ENCODE peak calls at places on chromosomes 7 and 10, in five cellular contexts. H, D, G, B and O are unnamed samples.

GRCh38 chr7:87600130-87601124 is at the start of gene ABCB1:
- DNase-seq in H (peak; percentile 71), D (peak; percentile 14), G (peak; percentile 63), B (no peak), O (peak; percentile 1)

GRCh38 chr10:6578221-6579192 is 1.6 kb downstream of the PRKCQ start:
- DNase-seq in H (no peak), D (no peak), G (no peak), B (no peak), O (no peak)

GRCh38 chr7:75993689-75994387 is 557 bp downstream of the TMEM120A start:
- DNase-seq in H (peak; percentile 90), D (no peak), G (peak; percentile 63), B (no peak), O (peak; percentile 74)

GRCh38 chr10:102146971-102147428 is 5.2 kb upstream of the NOLC1 start:
- DNase-seq in H (no peak), D (no peak), G (no peak), B (no peak), O (no peak)

GRCh38 chr10:102243304-102243703 is 2.0 kb upstream of the PITX3 start:
- DNase-seq in H (peak; percentile 87), D (no peak), G (no peak), B (no peak), O (no peak)

GRCh38 chr7:503575-504111 is 16.0 kb downstream of the PDGFA start:
- DNase-seq in H (no peak), D (no peak), G (no peak), B (no peak), O (no peak)

GRCh38 chr7:109552017-109552416 is 982.3 kb downstream of the DNAJB9 start:
- DNase-seq in H (no peak), D (no peak), G (no peak), B (no peak), O (no peak)

GRCh38 chr7:112596260-112596659 is 115.5 kb downstream of the LSMEM1 start:
- DNase-seq in H (peak; percentile 18), D (no peak), G (no peak), B (no peak), O (no peak)

GRCh38 chr7:126783613-126784012 is 469.1 kb downstream of the GRM8 start:
- DNase-seq in H (no peak), D (no peak), G (no peak), B (no peak), O (no peak)

GRCh38 chr7:4245866-4246470 is 436.1 kb upstream of the FOXK1 start:
- DNase-seq in H (no peak), D (no peak), G (no peak), B (no peak), O (no peak)

GRCh38 chr10:27912241-27912640 is 86.6 kb downstream of the ODAD2 start:
- DNase-seq in H (no peak), D (no peak), G (no peak), B (no peak), O (no peak)

GRCh38 chr10:93999401-93999851 is 5.7 kb downstream of the PLCE1 start:
- DNase-seq in H (peak; percentile 74), D (no peak), G (peak; percentile 10), B (no peak), O (peak; percentile 20)

GRCh38 chr10:99921948-99922347 is 87.8 kb downstream of the DNMBP start:
- DNase-seq in H (no peak), D (no peak), G (no peak), B (no peak), O (no peak)

GRCh38 chr10:98676895-98677294 is 230.2 kb upstream of the HPS1 start:
- DNase-seq in H (no peak), D (no peak), G (no peak), B (no peak), O (no peak)

GRCh38 chr7:154296443-154296842 is 244.2 kb downstream of the DPP6 start:
- DNase-seq in H (no peak), D (no peak), G (no peak), B (no peak), O (no peak)

GRCh38 chr7:74013539-74014272 is 14.3 kb upstream of the ELN start:
- DNase-seq in H (no peak), D (no peak), G (no peak), B (no peak), O (peak; percentile 32)

GRCh38 chr10:43173120-43173519 is 34.9 kb downstream of the CSGALNACT2 start:
- DNase-seq in H (no peak), D (no peak), G (no peak), B (no peak), O (no peak)

GRCh38 chr7:46756256-46756655 is 825.7 kb downstream of the TNS3 start:
- DNase-seq in H (no peak), D (no peak), G (no peak), B (no peak), O (no peak)

GRCh38 chr7:84971360-84971759 is 215.5 kb downstream of the SEMA3D start:
- DNase-seq in H (no peak), D (no peak), G (no peak), B (no peak), O (no peak)

GRCh38 chr10:66187096-66187733 is 738.6 kb upstream of the LRRTM3 start:
- DNase-seq in H (no peak), D (no peak), G (no peak), B (no peak), O (no peak)

GRCh38 chr10:110932505-110933180 is 13.2 kb downstream of the SHOC2 start:
- DNase-seq in H (no peak), D (no peak), G (no peak), B (no peak), O (no peak)

GRCh38 chr7:44824894-44825526 is 22.9 kb downstream of the H2AZ2 start:
- DNase-seq in H (peak; percentile 51), D (no peak), G (no peak), B (no peak), O (no peak)

GRCh38 chr7:27394871-27395270 is 152.3 kb downstream of the EVX1 start:
- DNase-seq in H (no peak), D (no peak), G (no peak), B (no peak), O (no peak)

GRCh38 chr7:142461437-142461836 is 203.6 kb upstream of the PRSS58 start:
- DNase-seq in H (peak; percentile 62), D (no peak), G (no peak), B (no peak), O (no peak)

GRCh38 chr10:33657154-33657900 is 322.9 kb upstream of the NRP1 start:
- DNase-seq in H (no peak), D (no peak), G (no peak), B (no peak), O (no peak)

GRCh38 chr7:22153427-22154106 is 203.4 kb downstream of the RAPGEF5 start:
- DNase-seq in H (no peak), D (no peak), G (no peak), B (no peak), O (peak; percentile 42)